ENCODE peak calls at places on chromosome 1, in eight cellular contexts. One of them, this sample, is unnamed.

GRCh38 chr1:201378804-201379203 is 1.3 kb upstream of the TNNT2 start:
- DNase-seq in RPMI8226: no peak
- DNase-seq in fibroblast of lung: no peak
- DNase-seq in pons: no peak
- DNase-seq in NCI-H1930: no peak
- DNase-seq in NCI-H2081: no peak
- DNase-seq in mesothelial cell of epicardium: no peak
- DNase-seq in activated CD4-positive, CD25-positive, alpha-beta regulatory T cell treated with anti-CD3 and anti-CD28 coated beads, Interleukin-2, amount 50 U/mL, for 72 hours: no peak
- DNase-seq in this sample: no peak

GRCh38 chr1:56297191-56297590 is 282.2 kb downstream of the PLPP3 start:
- DNase-seq in fibroblast of lung: no peak
- DNase-seq in NCI-H1930: no peak
- DNase-seq in activated CD4-positive, CD25-positive, alpha-beta regulatory T cell treated with anti-CD3 and anti-CD28 coated beads, Interleukin-2, amount 50 U/mL, for 72 hours: no peak
- DNase-seq in pons: no peak
- DNase-seq in mesothelial cell of epicardium: no peak
- DNase-seq in NCI-H2081: no peak
- DNase-seq in RPMI8226: no peak
- DNase-seq in this sample: no peak

GRCh38 chr1:56286956-56287355 is 292.4 kb downstream of the PLPP3 start:
- DNase-seq in RPMI8226: no peak
- DNase-seq in NCI-H1930: no peak
- DNase-seq in mesothelial cell of epicardium: no peak
- DNase-seq in fibroblast of lung: no peak
- DNase-seq in NCI-H2081: no peak
- DNase-seq in activated CD4-positive, CD25-positive, alpha-beta regulatory T cell treated with anti-CD3 and anti-CD28 coated beads, Interleukin-2, amount 50 U/mL, for 72 hours: no peak
- DNase-seq in pons: no peak
- DNase-seq in this sample: no peak

GRCh38 chr1:95262928-95263327 is 28.9 kb downstream of the RWDD3 start:
- DNase-seq in RPMI8226: no peak
- DNase-seq in NCI-H1930: no peak
- DNase-seq in activated CD4-positive, CD25-positive, alpha-beta regulatory T cell treated with anti-CD3 and anti-CD28 coated beads, Interleukin-2, amount 50 U/mL, for 72 hours: no peak
- DNase-seq in fibroblast of lung: no peak
- DNase-seq in NCI-H2081: no peak
- DNase-seq in mesothelial cell of epicardium: no peak
- DNase-seq in pons: no peak
- DNase-seq in this sample: no peak

GRCh38 chr1:29354511-29355098 is 118.3 kb downstream of the PTPRU start:
- DNase-seq in pons: no peak
- DNase-seq in mesothelial cell of epicardium: no peak
- DNase-seq in NCI-H2081: no peak
- DNase-seq in RPMI8226: no peak
- DNase-seq in fibroblast of lung: no peak
- DNase-seq in NCI-H1930: no peak
- DNase-seq in activated CD4-positive, CD25-positive, alpha-beta regulatory T cell treated with anti-CD3 and anti-CD28 coated beads, Interleukin-2, amount 50 U/mL, for 72 hours: no peak
- DNase-seq in this sample: no peak

GRCh38 chr1:183567584-183567983 is 22.7 kb downstream of the NCF2 start:
- DNase-seq in activated CD4-positive, CD25-positive, alpha-beta regulatory T cell treated with anti-CD3 and anti-CD28 coated beads, Interleukin-2, amount 50 U/mL, for 72 hours: no peak
- DNase-seq in fibroblast of lung: peak
- DNase-seq in RPMI8226: peak
- DNase-seq in NCI-H2081: no peak
- DNase-seq in pons: no peak
- DNase-seq in mesothelial cell of epicardium: no peak
- DNase-seq in NCI-H1930: no peak
- DNase-seq in this sample: peak

GRCh38 chr1:157773723-157774350 is 3.1 kb downstream of the FCRL2 start:
- DNase-seq in RPMI8226: peak
- DNase-seq in pons: no peak
- DNase-seq in mesothelial cell of epicardium: no peak
- DNase-seq in NCI-H1930: no peak
- DNase-seq in NCI-H2081: no peak
- DNase-seq in fibroblast of lung: no peak
- DNase-seq in activated CD4-positive, CD25-positive, alpha-beta regulatory T cell treated with anti-CD3 and anti-CD28 coated beads, Interleukin-2, amount 50 U/mL, for 72 hours: no peak
- DNase-seq in this sample: no peak

GRCh38 chr1:207336559-207337467 is 15.3 kb downstream of the CD55 start:
- DNase-seq in NCI-H2081: no peak
- DNase-seq in fibroblast of lung: peak
- DNase-seq in mesothelial cell of epicardium: no peak
- DNase-seq in RPMI8226: peak
- DNase-seq in pons: no peak
- DNase-seq in NCI-H1930: no peak
- DNase-seq in activated CD4-positive, CD25-positive, alpha-beta regulatory T cell treated with anti-CD3 and anti-CD28 coated beads, Interleukin-2, amount 50 U/mL, for 72 hours: no peak
- DNase-seq in this sample: peak

GRCh38 chr1:23792151-23792945 is 1.4 kb downstream of the LYPLA2 start:
- DNase-seq in RPMI8226: no peak
- DNase-seq in NCI-H2081: no peak
- DNase-seq in mesothelial cell of epicardium: no peak
- DNase-seq in activated CD4-positive, CD25-positive, alpha-beta regulatory T cell treated with anti-CD3 and anti-CD28 coated beads, Interleukin-2, amount 50 U/mL, for 72 hours: no peak
- DNase-seq in pons: no peak
- DNase-seq in fibroblast of lung: no peak
- DNase-seq in NCI-H1930: no peak
- DNase-seq in this sample: no peak

GRCh38 chr1:200699871-200700270 is 30.2 kb upstream of the DDX59 start:
- DNase-seq in fibroblast of lung: peak
- DNase-seq in pons: no peak
- DNase-seq in mesothelial cell of epicardium: no peak
- DNase-seq in NCI-H1930: no peak
- DNase-seq in activated CD4-positive, CD25-positive, alpha-beta regulatory T cell treated with anti-CD3 and anti-CD28 coated beads, Interleukin-2, amount 50 U/mL, for 72 hours: no peak
- DNase-seq in RPMI8226: no peak
- DNase-seq in NCI-H2081: no peak
- DNase-seq in this sample: no peak

GRCh38 chr1:211625040-211625439 is 46.1 kb upstream of the SLC30A1 start:
- DNase-seq in NCI-H1930: peak
- DNase-seq in RPMI8226: peak
- DNase-seq in activated CD4-positive, CD25-positive, alpha-beta regulatory T cell treated with anti-CD3 and anti-CD28 coated beads, Interleukin-2, amount 50 U/mL, for 72 hours: no peak
- DNase-seq in pons: no peak
- DNase-seq in mesothelial cell of epicardium: no peak
- DNase-seq in NCI-H2081: no peak
- DNase-seq in fibroblast of lung: peak
- DNase-seq in this sample: peak

GRCh38 chr1:202237052-202237451 is 43.5 kb downstream of the LGR6 start:
- DNase-seq in fibroblast of lung: peak
- DNase-seq in pons: no peak
- DNase-seq in activated CD4-positive, CD25-positive, alpha-beta regulatory T cell treated with anti-CD3 and anti-CD28 coated beads, Interleukin-2, amount 50 U/mL, for 72 hours: peak
- DNase-seq in mesothelial cell of epicardium: no peak
- DNase-seq in RPMI8226: peak
- DNase-seq in NCI-H2081: peak
- DNase-seq in NCI-H1930: peak
- DNase-seq in this sample: no peak

GRCh38 chr1:228459091-228459993 is 27.8 kb upstream of the RNF187 start:
- DNase-seq in activated CD4-positive, CD25-positive, alpha-beta regulatory T cell treated with anti-CD3 and anti-CD28 coated beads, Interleukin-2, amount 50 U/mL, for 72 hours: peak
- DNase-seq in mesothelial cell of epicardium: peak
- DNase-seq in RPMI8226: peak
- DNase-seq in fibroblast of lung: peak
- DNase-seq in NCI-H2081: peak
- DNase-seq in NCI-H1930: peak
- DNase-seq in pons: peak
- DNase-seq in this sample: no peak

This sample was measured in CD14-positive monocyte.